ENCODE peak calls at places on chromosomes 4 and X, in four cellular contexts. U, F, X and Q are unnamed samples.

GRCh38 chr4:147250062-147250461 is 230.8 kb upstream of the EDNRA start:
- DNase-seq in U (no peak), F (no peak), X (no peak), Q (no peak)

GRCh38 chrX:46918434-46918833 is 6.2 kb downstream of the JADE3 start:
- DNase-seq in U (no peak), F (no peak), X (no peak), Q (no peak)

GRCh38 chrX:106037835-106038473 is 573 bp downstream of the SERPINA7 start:
- DNase-seq in X (no peak), F (no peak), U (no peak), Q (no peak)

GRCh38 chr4:167014944-167015343 is 219.3 kb downstream of the SPOCK3 start:
- DNase-seq in F (no peak), X (no peak), U (no peak), Q (no peak)

GRCh38 chr4:41204400-41204978 is 9.9 kb downstream of the APBB2 start:
- DNase-seq in U (peak), F (no peak), X (no peak), Q (no peak)

GRCh38 chrX:55486736-55487135 is 2.9 kb downstream of the USP51 start:
- DNase-seq in F (no peak), X (no peak), U (no peak), Q (no peak)

GRCh38 chr4:149031399-149031798 is 589.2 kb upstream of the NR3C2 start:
- DNase-seq in X (no peak), U (peak), F (no peak), Q (no peak)

GRCh38 chr4:53197760-53198150 is 168.1 kb downstream of the SCFD2 start:
- DNase-seq in F (no peak), U (no peak), X (no peak), Q (no peak)

GRCh38 chrX:16733013-16733412 is 13.6 kb downstream of the SYAP1 start:
- DNase-seq in U (no peak), F (no peak), X (no peak), Q (no peak)

GRCh38 chr4:186304816-186305520 is 39.0 kb downstream of the F11 start:
- DNase-seq in F (no peak), X (no peak), U (no peak), Q (no peak)

GRCh38 chrX:133056341-133056740 is 40.6 kb downstream of the USP26 start:
- DNase-seq in F (no peak), U (no peak), X (no peak), Q (no peak)

GRCh38 chrX:105526431-105526830 is 295.9 kb upstream of the NRK start:
- DNase-seq in X (no peak), F (no peak), U (no peak), Q (no peak)

GRCh38 chr4:90318208-90318607 is 191.0 kb downstream of the CCSER1 start:
- DNase-seq in U (no peak), X (no peak), F (no peak), Q (no peak)

GRCh38 chr4:21625447-21625846 is 323.1 kb downstream of the KCNIP4 start:
- DNase-seq in U (no peak), X (no peak), F (no peak), Q (no peak)

GRCh38 chrX:106615041-106615440 is 3.3 kb downstream of the RADX start:
- DNase-seq in X (no peak), U (no peak), F (no peak), Q (no peak)

GRCh38 chr4:26936284-26937065 is 75.8 kb downstream of the STIM2 start:
- DNase-seq in X (no peak), U (no peak), F (no peak), Q (no peak)

GRCh38 chr4:88054909-88055308 is 47.5 kb downstream of the PKD2 start:
- DNase-seq in F (peak), X (no peak), U (peak), Q (peak)

GRCh38 chrX:31258163-31258562 is 186.3 kb upstream of the FTHL17 start:
- DNase-seq in F (no peak), U (no peak), X (no peak), Q (no peak)

GRCh38 chrX:91331476-91331875 is 103.2 kb upstream of the PABPC5 start:
- DNase-seq in F (no peak), X (no peak), U (no peak), Q (no peak)

GRCh38 chr4:98969813-98970212 is 25.7 kb upstream of the METAP1 start:
- DNase-seq in F (no peak), X (no peak), U (no peak), Q (no peak)

GRCh38 chr4:140136509-140136908 is 17.5 kb downstream of the MAML3 start:
- DNase-seq in X (no peak), U (peak), F (no peak), Q (no peak)

GRCh38 chr4:107631568-107631967 is 88.5 kb downstream of the PAPSS1 start:
- DNase-seq in U (no peak), F (no peak), X (peak), Q (no peak)

GRCh38 chr4:184056877-184057276 is 151.8 kb downstream of the STOX2 start:
- DNase-seq in X (no peak), F (no peak), U (no peak), Q (no peak)

GRCh38 chr4:1419708-1420107 is 13.5 kb upstream of the NKX1-1 start:
- DNase-seq in X (no peak), F (no peak), U (no peak), Q (no peak)

GRCh38 chr4:116632269-116632668 is 453.1 kb downstream of the TRAM1L1 start:
- DNase-seq in U (no peak), F (no peak), X (no peak), Q (no peak)

GRCh38 chr4:76177709-76178108 is 29.5 kb upstream of the NUP54 start:
- DNase-seq in X (no peak), F (no peak), U (no peak), Q (no peak)

GRCh38 chrX:121160987-121161386 is 113.6 kb downstream of the GLUD2 start:
- DNase-seq in U (no peak), X (no peak), F (no peak), Q (no peak)

GRCh38 chr4:40991908-40992307 is 222.4 kb downstream of the APBB2 start:
- DNase-seq in F (no peak), U (no peak), X (no peak), Q (no peak)

GRCh38 chr4:80264352-80264647 is 2.2 kb upstream of the FGF5 start:
- DNase-seq in F (no peak), U (no peak), X (no peak), Q (no peak)

GRCh38 chrX:41695464-41695863 is 6.7 kb downstream of the GPR34 start:
- DNase-seq in U (no peak), F (no peak), X (no peak), Q (no peak)